ENCODE peak calls at places on chromosomes 3 and 15, in six cellular contexts. A, M, R, Q, D and I are unnamed samples.

GRCh38 chr3:51815614-51816013 is 36.6 kb upstream of the IQCF6 start:
- DNase-seq in R (no peak), D (no peak), A (no peak), M (no peak), Q (no peak), I (no peak)

GRCh38 chr3:119236756-119237155 is 3.9 kb downstream of the B4GALT4 start:
- DNase-seq in Q (no peak), D (no peak), A (no peak), M (no peak), R (no peak), I (no peak)

GRCh38 chr3:135034291-135034768 is 239.3 kb downstream of the EPHB1 start:
- DNase-seq in D (no peak), A (peak; percentile 86), R (no peak), M (no peak), Q (peak; percentile 20), I (no peak)

GRCh38 chr3:10380906-10381795 is 60.2 kb upstream of the SEC13 start:
- DNase-seq in M (no peak), R (peak; percentile 59), A (no peak), Q (no peak), D (peak; percentile 77), I (no peak)

GRCh38 chr3:10519236-10519635 is 13.8 kb upstream of the ATP2B2 start:
- DNase-seq in R (no peak), A (no peak), M (no peak), D (no peak), Q (no peak), I (no peak)

GRCh38 chr3:120473389-120473788 is 22.6 kb upstream of the FSTL1 start:
- DNase-seq in A (no peak), M (no peak), Q (no peak), R (no peak), D (no peak), I (no peak)

GRCh38 chr15:62455441-62455921 is 290.4 kb upstream of the C2CD4B start:
- DNase-seq in A (no peak), D (no peak), M (no peak), R (peak; percentile 83), Q (no peak), I (no peak)

GRCh38 chr15:91268510-91268909 is 168.5 kb downstream of the SV2B start:
- DNase-seq in R (no peak), D (peak; percentile 15), A (peak; percentile 27), Q (peak; percentile 30), M (peak; percentile 79), I (no peak)

GRCh38 chr3:149608987-149609386 is 48.8 kb downstream of the WWTR1 start:
- DNase-seq in M (no peak), A (no peak), D (no peak), R (no peak), Q (no peak), I (no peak)

GRCh38 chr15:98649996-98650870 is 1.9 kb downstream of the IGF1R start:
- DNase-seq in A (no peak), D (peak; percentile 63), Q (peak; percentile 75), M (peak; percentile 63), R (peak; percentile 18), I (no peak)

GRCh38 chr3:136899622-136900158 is 37.7 kb downstream of the NCK1 start:
- DNase-seq in Q (no peak), M (no peak), R (no peak), D (no peak), A (no peak), I (no peak)

GRCh38 chr3:112308151-112308911 is 14.3 kb upstream of the SLC9C1 start:
- DNase-seq in D (peak; percentile 38), A (no peak), R (no peak), M (peak; percentile 70), Q (peak; percentile 69), I (no peak)

GRCh38 chr3:36713904-36714303 is 50.4 kb downstream of the DCLK3 start:
- DNase-seq in Q (no peak), M (no peak), R (no peak), A (no peak), D (no peak), I (no peak)

GRCh38 chr3:36709281-36709680 is 55.1 kb downstream of the DCLK3 start:
- DNase-seq in R (no peak), Q (no peak), A (no peak), D (no peak), M (no peak), I (no peak)

GRCh38 chr3:36710606-36711005 is 53.7 kb downstream of the DCLK3 start:
- DNase-seq in Q (no peak), M (no peak), A (no peak), R (no peak), D (no peak), I (no peak)

GRCh38 chr3:36707623-36708409 is 56.5 kb downstream of the DCLK3 start:
- DNase-seq in A (peak; percentile 16), R (peak; percentile 54), D (peak; percentile 86), M (peak; percentile 40), Q (no peak), I (peak; percentile 65)

GRCh38 chr3:36709826-36710365 is 54.5 kb downstream of the DCLK3 start:
- DNase-seq in Q (no peak), R (no peak), A (no peak), M (no peak), D (no peak), I (no peak)
- H3K27ac ChIP-seq in Q (no peak overlapping the region), R (no peak overlapping the region), A (no peak overlapping the region), M (no peak overlapping the region), D (no peak overlapping the region), I (no peak overlapping the region)

GRCh38 chr3:16441306-16441898 is 72.1 kb downstream of the RFTN1 start:
- DNase-seq in M (no peak), D (peak; percentile 39), R (no peak), Q (no peak), A (no peak), I (no peak)
- H3F3A ChIP-seq in M (no peaks in the 10 kb centered on the region), D (peaks cover 4% of the 10 kb centered on the region), R (no peaks in the 10 kb centered on the region), Q (no peaks in the 10 kb centered on the region), A (no peaks in the 10 kb centered on the region), I (no peaks in the 10 kb centered on the region)

GRCh38 chr3:182385356-182385755 is 407.9 kb upstream of the ATP11B start:
- DNase-seq in D (no peak), M (peak; percentile 63), A (no peak), Q (peak; percentile 84), R (no peak), I (no peak)

GRCh38 chr3:182384182-182384581 is 409.1 kb upstream of the ATP11B start:
- DNase-seq in Q (no peak), A (no peak), D (no peak), M (no peak), R (no peak), I (no peak)

DNA sequence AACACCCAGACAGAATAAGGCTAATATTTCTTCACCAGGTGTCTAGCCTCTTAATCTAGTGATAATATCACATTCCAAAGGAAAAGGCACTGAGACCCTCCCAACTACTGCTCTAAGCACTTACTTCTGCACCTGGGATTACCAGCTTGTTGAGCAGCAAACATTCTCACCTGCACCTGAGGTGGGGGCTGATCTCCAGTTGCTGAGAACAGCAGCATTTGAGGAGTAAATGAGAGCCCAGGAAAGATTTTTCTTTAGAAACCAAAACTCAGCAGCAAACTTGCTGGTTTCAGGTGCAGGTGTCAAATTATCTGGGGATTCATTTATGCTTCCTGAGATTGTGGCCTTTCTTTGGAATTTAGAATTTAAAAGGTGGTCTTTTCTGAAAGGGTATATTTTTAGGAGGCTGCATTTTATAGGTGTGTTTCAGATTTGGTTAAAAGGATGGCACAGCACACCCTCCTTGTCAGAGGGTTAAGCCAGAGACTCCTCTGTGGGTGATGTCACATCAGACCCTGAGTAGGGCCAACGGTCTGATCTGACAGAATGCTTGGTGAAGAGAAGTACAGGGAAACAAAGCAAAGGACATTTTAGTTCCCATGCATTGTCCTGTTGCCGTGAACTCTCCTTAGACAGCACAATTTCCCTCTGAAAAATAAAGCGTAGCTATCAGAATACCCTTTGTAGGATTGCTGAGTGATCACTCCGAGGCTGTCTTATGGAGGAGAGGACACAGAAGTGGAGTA is 411.0 kb upstream of the ATP11B start:
- DNase-seq in Q (no peak), R (no peak), M (no peak), D (no peak), A (peak; percentile 92), I (no peak)
- TF ChIP-seq EZH2 in Q (no peak), R (no peak), M (no peak), D (no peak), A (no peak), I (no peak)

GRCh38 chr3:15096026-15096425 is 2.9 kb downstream of the RBSN start:
- DNase-seq in M (no peak), A (no peak), D (no peak), Q (no peak), R (no peak), I (no peak)
- H3K27ac ChIP-seq in M (no peak overlapping the region), A (no peak overlapping the region), D (no peak overlapping the region), Q (no peak overlapping the region), R (no peak overlapping the region), I (no peak overlapping the region)

GRCh38 chr3:187941135-187941847 is 196.0 kb upstream of the BCL6 start:
- DNase-seq in Q (no peak), A (no peak), R (no peak), D (no peak), M (no peak), I (no peak)
- H3F3A ChIP-seq in Q (no peaks in the 10 kb centered on the region), A (no peaks in the 10 kb centered on the region), R (no peaks in the 10 kb centered on the region), D (peaks cover 4% of the 10 kb centered on the region), M (no peaks in the 10 kb centered on the region), I (peaks cover 35% of the 10 kb centered on the region)

DNA sequence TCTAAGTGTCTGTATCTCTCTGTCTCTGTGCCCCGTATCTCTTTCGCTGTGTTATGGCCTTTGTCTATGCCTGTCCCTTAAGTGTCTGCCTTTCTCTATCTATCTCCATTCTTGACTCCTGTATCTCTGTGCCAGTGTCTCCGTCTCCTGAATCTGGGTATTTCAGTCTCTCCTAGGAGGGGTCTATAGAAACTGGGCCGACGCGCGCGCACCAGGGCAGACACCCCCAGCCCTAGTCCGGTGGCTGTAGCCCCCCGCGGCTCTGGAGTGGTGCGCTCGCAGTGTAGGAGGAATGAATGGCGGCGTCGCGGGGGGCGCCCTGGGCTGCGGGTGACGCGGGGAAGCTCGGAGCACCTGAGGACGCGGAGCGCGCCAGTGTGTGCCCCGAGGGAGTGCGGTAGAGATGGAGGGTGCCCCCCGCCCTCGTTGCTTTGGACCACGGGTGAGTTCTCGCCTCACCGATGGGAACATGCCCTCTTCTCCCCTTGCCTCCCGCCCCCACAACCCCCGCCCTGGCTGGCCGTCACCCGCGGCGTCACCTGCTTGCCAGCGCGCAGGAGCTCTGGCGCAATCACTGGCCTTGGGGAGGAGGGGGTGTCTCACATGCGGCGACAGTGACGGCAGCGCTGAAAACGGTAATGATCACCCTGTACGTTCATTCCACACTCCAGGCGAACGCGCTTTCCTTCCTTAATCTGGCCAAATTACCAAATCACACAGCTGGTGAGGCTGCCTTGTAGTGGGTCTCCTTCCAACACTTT is 993 bp upstream of the CAMK2N2 start:
- DNase-seq in R (no peak), M (peak; percentile 47), A (no peak), Q (peak; percentile 49), D (peak; percentile 22), I (no peak)
- TF ChIP-seq EZH2 in R (no peak), M (peak; percentile 66), A (no peak), Q (peak; percentile 77), D (no peak), I (no peak)

DNA sequence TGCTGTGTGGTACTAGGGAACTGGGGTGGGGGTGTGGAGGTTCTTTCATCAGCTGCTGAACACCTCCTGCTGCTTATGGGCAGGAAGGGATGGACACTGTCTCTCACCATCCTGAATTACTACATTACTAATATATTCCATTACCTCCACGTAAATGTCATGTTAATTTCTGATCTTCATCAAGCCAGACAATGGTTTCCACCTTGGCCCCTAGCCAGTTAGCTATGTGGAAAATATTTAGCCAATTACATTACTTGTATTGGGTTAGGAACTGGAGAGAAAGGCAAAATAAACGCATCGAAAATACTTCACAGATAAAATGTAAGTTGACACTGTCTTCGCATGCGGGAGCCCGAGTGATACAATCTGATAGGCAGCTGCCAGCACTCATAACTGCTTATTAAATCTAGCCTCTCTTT is 95.1 kb downstream of the FOXP1 start:
- DNase-seq in M (no peak), A (no peak), R (no peak), Q (no peak), D (no peak), I (no peak)
- H3K27ac ChIP-seq in M (no peak overlapping the region), A (no peak overlapping the region), R (no peak overlapping the region), Q (no peak overlapping the region), D (no peak overlapping the region), I (no peak overlapping the region)